ENCODE peak calls at places on chromosomes 16 and 17, in five cellular contexts. M, C, Z, K and S are unnamed samples.
A peak's percentile ranks its signal among the peaks of the same experiment; 100 is the strongest.

GRCh38 chr16:57797526-57798266 is 4.6 kb downstream of the KIFC3 start:
- DNase-seq in Z (peak; percentile 90), C (peak; percentile 86), M (no peak), K (no peak), S (no peak)

GRCh38 chr17:73141411-73141810 is 23.4 kb upstream of the SSTR2 start:
- DNase-seq in K (no peak), M (no peak), Z (no peak), C (no peak), S (no peak)

GRCh38 chr17:11816409-11816808 is 180.9 kb downstream of the ZNF18 start:
- DNase-seq in C (no peak), Z (no peak), M (no peak), K (no peak), S (no peak)

GRCh38 chr17:57519199-57519598 is 225.9 kb downstream of the CCDC182 start:
- DNase-seq in K (peak; percentile 58), C (no peak), Z (peak; percentile 88), M (no peak), S (peak; percentile 64)

GRCh38 chr16:29290631-29291247 is 115.8 kb downstream of the NPIPB11 start:
- DNase-seq in M (peak; percentile 95), Z (peak; percentile 99), K (peak; percentile 92), C (peak; percentile 97), S (peak; percentile 97)

GRCh38 chr17:66829883-66830282 is 5.0 kb upstream of the CACNG5 start:
- DNase-seq in Z (no peak), M (no peak), K (no peak), C (no peak), S (no peak)

GRCh38 chr17:77822302-77823030 is 136.0 kb upstream of the TNRC6C start:
- DNase-seq in K (no peak), C (peak; percentile 6), Z (no peak), M (peak; percentile 56), S (no peak)

GRCh38 chr17:81189670-81190530 is 23.9 kb upstream of the AATK start:
- DNase-seq in M (no peak), C (no peak), K (no peak), Z (no peak), S (no peak)

GRCh38 chr17:61393904-61394629 is 5.6 kb upstream of the TBX2 start:
- DNase-seq in M (no peak), Z (peak; percentile 78), K (peak; percentile 81), C (no peak), S (no peak)

GRCh38 chr17:64504769-64505319 is 1.2 kb downstream of the DDX5 start:
- DNase-seq in Z (no peak), M (peak; percentile 34), K (peak; percentile 75), C (no peak), S (peak; percentile 65)

GRCh38 chr17:67132366-67132765 is 88.0 kb downstream of the CACNG1 start:
- DNase-seq in M (no peak), K (no peak), Z (no peak), C (no peak), S (no peak)

GRCh38 chr16:52574105-52574437 is 27.1 kb upstream of the TOX3 start:
- DNase-seq in Z (no peak), K (no peak), C (no peak), M (no peak), S (no peak)

GRCh38 chr16:50523710-50524109 is 24.5 kb upstream of the NKD1 start:
- DNase-seq in Z (no peak), C (no peak), M (no peak), K (no peak), S (no peak)

GRCh38 chr16:66477028-66477515 is 50.0 kb downstream of the BEAN1 start:
- DNase-seq in M (no peak), K (no peak), C (no peak), Z (no peak), S (no peak)

GRCh38 chr17:35866356-35866950 is 2.2 kb downstream of the HEATR9 start:
- DNase-seq in Z (no peak), C (no peak), K (peak; percentile 16), M (no peak), S (peak; percentile 17)

GRCh38 chr16:82440336-82440735 is 186.4 kb upstream of the CDH13 start:
- DNase-seq in M (no peak), K (no peak), Z (no peak), C (no peak), S (no peak)

GRCh38 chr16:2231016-2231931 is 5.0 kb upstream of the DNASE1L2 start:
- DNase-seq in K (no peak), M (no peak), Z (no peak), C (peak; percentile 18), S (no peak)

GRCh38 chr17:68640601-68641000 is 39.4 kb upstream of the FAM20A start:
- DNase-seq in M (no peak), C (no peak), K (no peak), Z (no peak), S (peak; percentile 35)

GRCh38 chr17:62672957-62673356 is 45.5 kb downstream of the MRC2 start:
- DNase-seq in Z (no peak), C (no peak), M (no peak), K (no peak), S (no peak)

GRCh38 chr16:11047939-11048500 is 103.7 kb downstream of the CLEC16A start:
- DNase-seq in C (no peak), Z (no peak), M (no peak), K (no peak), S (no peak)

GRCh38 chr16:59993101-59993500 is 1259.0 kb upstream of the GOT2 start:
- DNase-seq in Z (no peak), K (no peak), M (no peak), C (no peak), S (no peak)

GRCh38 chr17:37527249-37527851 is 37.7 kb downstream of the DUSP14 start:
- DNase-seq in K (peak; percentile 70), C (no peak), Z (no peak), M (no peak), S (peak; percentile 80)

GRCh38 chr17:40895106-40895730 is 10.2 kb upstream of the KRT20 start:
- DNase-seq in M (no peak), C (no peak), Z (no peak), K (no peak), S (no peak)

GRCh38 chr16:87317766-87318121 is 552 bp upstream of the C16orf95 start:
- DNase-seq in C (peak; percentile 49), Z (peak; percentile 81), M (peak; percentile 16), K (peak; percentile 50), S (peak; percentile 87)

GRCh38 chr17:83145831-83146230 is 66.4 kb downstream of the METRNL start:
- DNase-seq in Z (no peak), C (no peak), K (no peak), M (no peak), S (no peak)

GRCh38 chr16:28534542-28535373 is 4.0 kb downstream of the NUPR1 start:
- DNase-seq in M (no peak), C (peak; percentile 63), K (no peak), Z (no peak), S (peak; percentile 57)

GRCh38 chr16:3861808-3862451 is 18.6 kb downstream of the CREBBP start:
- DNase-seq in M (no peak), C (no peak), Z (no peak), K (peak; percentile 63), S (peak; percentile 45)

GRCh38 chr17:76657505-76658386 is 14.2 kb upstream of the ST6GALNAC1 start:
- DNase-seq in C (no peak), M (no peak), Z (no peak), K (no peak), S (no peak)

GRCh38 chr17:43810823-43811222 is 22.1 kb downstream of the MPP3 start:
- DNase-seq in M (no peak), C (no peak), K (no peak), Z (no peak), S (no peak)

GRCh38 chr16:46743232-46743719 is 4.9 kb downstream of the MYLK3 start:
- DNase-seq in Z (no peak), K (peak; percentile 28), C (no peak), M (peak; percentile 43), S (no peak)

GRCh38 chr17:10762037-10762436 is 32.2 kb upstream of the TMEM220 start:
- DNase-seq in C (no peak), M (no peak), K (no peak), Z (no peak), S (no peak)

DNA sequence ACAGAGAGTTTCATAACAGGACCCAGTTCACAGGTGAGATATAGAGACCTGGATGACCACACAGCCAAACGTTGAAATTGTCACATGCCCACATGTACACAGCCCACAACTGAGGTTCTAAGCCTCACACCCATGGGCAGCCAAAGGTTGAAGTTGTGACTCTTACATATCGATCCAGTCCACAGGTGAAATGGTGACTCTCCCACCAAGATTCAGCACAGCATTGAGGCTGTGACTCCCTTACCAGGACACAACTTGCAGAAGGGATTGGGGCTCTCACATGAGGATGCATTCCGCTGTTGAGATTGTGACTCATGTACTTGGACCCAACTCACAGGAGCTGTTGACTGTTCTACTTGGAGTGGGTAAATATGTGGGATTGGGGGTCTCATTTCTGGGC is 1836.4 kb downstream of the TP53TG3F start:
- DNase-seq in Z (no peak), C (no peak), M (no peak), K (no peak), S (no peak)
- H3K9me3 ChIP-seq in Z (no peaks in the 10 kb centered on the region), C (no peaks in the 10 kb centered on the region), M (no peaks in the 10 kb centered on the region), K (peaks cover 19% of the 10 kb centered on the region), S (no peaks in the 10 kb centered on the region)

GRCh38 chr17:8005357-8005756 is 2.9 kb downstream of the GUCY2D start:
- DNase-seq in C (no peak), K (no peak), Z (peak; percentile 7), M (no peak), S (no peak)

GRCh38 chr17:8003594-8004181 is 1.3 kb downstream of the GUCY2D start:
- DNase-seq in C (no peak), M (no peak), K (no peak), Z (peak; percentile 63), S (no peak)

GRCh38 chr17:8001976-8002645 is at the start of gene GUCY2D:
- DNase-seq in K (no peak), C (no peak), Z (peak; percentile 52), M (no peak), S (no peak)

GRCh38 chr17:8004899-8005298 is 2.5 kb downstream of the GUCY2D start:
- DNase-seq in Z (peak; percentile 23), C (no peak), K (peak; percentile 79), M (no peak), S (no peak)

GRCh38 chr17:8002646-8003593 is 505 bp downstream of the GUCY2D start:
- DNase-seq in Z (peak; percentile 75), M (no peak), K (no peak), C (no peak), S (no peak)
- H3K4me3 ChIP-seq in Z (no peak overlapping the region), M (peak overlapping the region; percentile 37), K (no peak overlapping the region), C (no peak overlapping the region), S (no peak overlapping the region)

GRCh38 chr17:38595892-38596291 is 9.9 kb downstream of the SRCIN1 start:
- DNase-seq in K (no peak), M (no peak), Z (no peak), C (no peak), S (no peak)

GRCh38 chr17:38598995-38599394 is 6.8 kb downstream of the SRCIN1 start:
- DNase-seq in C (no peak), K (no peak), Z (no peak), M (no peak), S (no peak)

GRCh38 chr17:38598536-38598935 is 7.2 kb downstream of the SRCIN1 start:
- DNase-seq in K (peak; percentile 57), Z (peak; percentile 66), M (no peak), C (no peak), S (no peak)

GRCh38 chr17:38597375-38597774 is 8.4 kb downstream of the SRCIN1 start:
- DNase-seq in K (no peak), Z (no peak), C (no peak), M (no peak), S (no peak)

GRCh38 chr17:38596651-38597050 is 9.1 kb downstream of the SRCIN1 start:
- DNase-seq in M (no peak), K (no peak), C (no peak), Z (peak; percentile 16), S (no peak)
- H3K4me1 ChIP-seq in M (peaks cover 6% of the 10 kb centered on the region), K (no peaks in the 10 kb centered on the region), C (no peaks in the 10 kb centered on the region), Z (no peaks in the 10 kb centered on the region), S (no peaks in the 10 kb centered on the region)

GRCh38 chr17:27158390-27158789 is 135.5 kb upstream of the WSB1 start:
- DNase-seq in K (no peak), C (no peak), Z (peak; percentile 42), M (no peak), S (no peak)
- H3K9me3 ChIP-seq in K (no peaks in the 10 kb centered on the region), C (no peaks in the 10 kb centered on the region), Z (no peaks in the 10 kb centered on the region), M (no peaks in the 10 kb centered on the region), S (no peaks in the 10 kb centered on the region)